ENCODE peak calls at places on chromosomes 6 and 20, in seven cellular contexts. One of them, this sample, is unnamed.

GRCh38 chr6:160368670-160369069 is 20.5 kb downstream of the SLC22A3 start:
- DNase-seq in ovary: no peak
- DNase-seq in keratinocyte: no peak
- DNase-seq in mucosa of descending colon: no peak
- DNase-seq in mesendoderm: no peak
- DNase-seq in CD4-positive, alpha-beta memory T cell: no peak
- DNase-seq in psoas muscle: no peak
- DNase-seq in this sample: no peak

GRCh38 chr6:13445005-13445743 is 42.2 kb downstream of the GFOD1 start:
- DNase-seq in ovary: peak; percentile 77
- DNase-seq in keratinocyte: peak; percentile 56
- DNase-seq in mucosa of descending colon: peak; percentile 85
- DNase-seq in mesendoderm: no peak
- DNase-seq in CD4-positive, alpha-beta memory T cell: no peak
- DNase-seq in psoas muscle: peak; percentile 58
- DNase-seq in this sample: peak; percentile 89

GRCh38 chr6:111767752-111768430 is 105.4 kb downstream of the FYN start:
- DNase-seq in ovary: no peak
- DNase-seq in keratinocyte: no peak
- DNase-seq in mucosa of descending colon: no peak
- DNase-seq in mesendoderm: peak; percentile 70
- DNase-seq in CD4-positive, alpha-beta memory T cell: peak; percentile 60
- DNase-seq in psoas muscle: no peak
- DNase-seq in this sample: no peak

GRCh38 chr6:121393711-121394110 is 41.7 kb upstream of the GJA1 start:
- DNase-seq in ovary: no peak
- DNase-seq in keratinocyte: no peak
- DNase-seq in mucosa of descending colon: no peak
- DNase-seq in mesendoderm: no peak
- DNase-seq in CD4-positive, alpha-beta memory T cell: no peak
- DNase-seq in psoas muscle: no peak
- DNase-seq in this sample: no peak

GRCh38 chr6:15755555-15755954 is 92.7 kb upstream of the DTNBP1 start:
- DNase-seq in ovary: no peak
- DNase-seq in keratinocyte: no peak
- DNase-seq in mucosa of descending colon: no peak
- DNase-seq in mesendoderm: no peak
- DNase-seq in CD4-positive, alpha-beta memory T cell: no peak
- DNase-seq in psoas muscle: no peak
- DNase-seq in this sample: no peak

GRCh38 chr6:157823523-157824370 is 701 bp downstream of the SNX9 start:
- DNase-seq in ovary: peak; percentile 70
- DNase-seq in keratinocyte: no peak
- DNase-seq in mucosa of descending colon: peak; percentile 71
- DNase-seq in mesendoderm: peak; percentile 62
- DNase-seq in CD4-positive, alpha-beta memory T cell: peak; percentile 86
- DNase-seq in psoas muscle: peak; percentile 40
- DNase-seq in this sample: peak; percentile 55

GRCh38 chr6:6783736-6784135 is 195.2 kb downstream of the LY86 start:
- DNase-seq in ovary: no peak
- DNase-seq in keratinocyte: no peak
- DNase-seq in mucosa of descending colon: no peak
- DNase-seq in mesendoderm: no peak
- DNase-seq in CD4-positive, alpha-beta memory T cell: no peak
- DNase-seq in psoas muscle: no peak
- DNase-seq in this sample: no peak

GRCh38 chr6:34633785-34634184 is 62.8 kb downstream of the ILRUN start:
- DNase-seq in ovary: no peak
- DNase-seq in keratinocyte: no peak
- DNase-seq in mucosa of descending colon: no peak
- DNase-seq in mesendoderm: no peak
- DNase-seq in CD4-positive, alpha-beta memory T cell: no peak
- DNase-seq in psoas muscle: no peak
- DNase-seq in this sample: no peak

GRCh38 chr6:130136803-130137202 is 85.9 kb downstream of the SAMD3 start:
- DNase-seq in ovary: no peak
- DNase-seq in keratinocyte: no peak
- DNase-seq in mucosa of descending colon: no peak
- DNase-seq in mesendoderm: no peak
- DNase-seq in CD4-positive, alpha-beta memory T cell: no peak
- DNase-seq in psoas muscle: no peak
- DNase-seq in this sample: no peak

GRCh38 chr6:153449279-153449678 is 318.2 kb upstream of the RGS17 start:
- DNase-seq in ovary: no peak
- DNase-seq in keratinocyte: no peak
- DNase-seq in mucosa of descending colon: no peak
- DNase-seq in mesendoderm: no peak
- DNase-seq in CD4-positive, alpha-beta memory T cell: no peak
- DNase-seq in psoas muscle: no peak
- DNase-seq in this sample: no peak

GRCh38 chr6:43779864-43780260 is 9.9 kb downstream of the VEGFA start:
- DNase-seq in ovary: no peak
- DNase-seq in keratinocyte: no peak
- DNase-seq in mucosa of descending colon: no peak
- DNase-seq in mesendoderm: no peak
- DNase-seq in CD4-positive, alpha-beta memory T cell: no peak
- DNase-seq in psoas muscle: no peak
- DNase-seq in this sample: peak; percentile 89

GRCh38 chr6:57305754-57306153 is 11.7 kb upstream of the PRIM2 start:
- DNase-seq in ovary: no peak
- DNase-seq in keratinocyte: no peak
- DNase-seq in mucosa of descending colon: no peak
- DNase-seq in mesendoderm: no peak
- DNase-seq in CD4-positive, alpha-beta memory T cell: no peak
- DNase-seq in psoas muscle: no peak
- DNase-seq in this sample: no peak

GRCh38 chr20:32356935-32357868 is 929 bp upstream of the ASXL1 start:
- DNase-seq in ovary: peak; percentile 42
- DNase-seq in keratinocyte: no peak
- DNase-seq in mucosa of descending colon: peak; percentile 50
- DNase-seq in mesendoderm: no peak
- DNase-seq in CD4-positive, alpha-beta memory T cell: no peak
- DNase-seq in psoas muscle: no peak
- DNase-seq in this sample: peak; percentile 37

GRCh38 chr6:26216886-26217713 is 129.9 kb downstream of the HFE start:
- DNase-seq in ovary: peak; percentile 88
- DNase-seq in keratinocyte: no peak
- DNase-seq in mucosa of descending colon: peak; percentile 87
- DNase-seq in mesendoderm: peak; percentile 98
- DNase-seq in CD4-positive, alpha-beta memory T cell: no peak
- DNase-seq in psoas muscle: peak; percentile 75
- DNase-seq in this sample: peak; percentile 90

GRCh38 chr6:162416845-162417537 is 310.6 kb downstream of the PRKN start:
- DNase-seq in ovary: no peak
- DNase-seq in keratinocyte: no peak
- DNase-seq in mucosa of descending colon: no peak
- DNase-seq in mesendoderm: no peak
- DNase-seq in CD4-positive, alpha-beta memory T cell: no peak
- DNase-seq in psoas muscle: no peak
- DNase-seq in this sample: no peak

GRCh38 chr20:21125072-21125848 is 622 bp upstream of the KIZ start:
- DNase-seq in ovary: peak; percentile 39
- DNase-seq in keratinocyte: peak; percentile 5
- DNase-seq in mucosa of descending colon: peak; percentile 63
- DNase-seq in mesendoderm: peak; percentile 65
- DNase-seq in CD4-positive, alpha-beta memory T cell: no peak
- DNase-seq in psoas muscle: peak; percentile 43
- DNase-seq in this sample: peak; percentile 43

GRCh38 chr20:5504061-5504739 is 187.4 kb upstream of the PROKR2 start:
- DNase-seq in ovary: peak; percentile 45
- DNase-seq in keratinocyte: no peak
- DNase-seq in mucosa of descending colon: peak; percentile 81
- DNase-seq in mesendoderm: no peak
- DNase-seq in CD4-positive, alpha-beta memory T cell: no peak
- DNase-seq in psoas muscle: peak; percentile 61
- DNase-seq in this sample: peak; percentile 55

GRCh38 chr6:114989279-114989964 is 646.6 kb upstream of the HS3ST5 start:
- DNase-seq in ovary: no peak
- DNase-seq in keratinocyte: no peak
- DNase-seq in mucosa of descending colon: no peak
- DNase-seq in mesendoderm: no peak
- DNase-seq in CD4-positive, alpha-beta memory T cell: peak; percentile 13
- DNase-seq in psoas muscle: no peak
- DNase-seq in this sample: no peak

GRCh38 chr6:65557224-65557623 is 149.8 kb downstream of the EYS start:
- DNase-seq in ovary: no peak
- DNase-seq in keratinocyte: no peak
- DNase-seq in mucosa of descending colon: peak; percentile 23
- DNase-seq in mesendoderm: no peak
- DNase-seq in CD4-positive, alpha-beta memory T cell: no peak
- DNase-seq in psoas muscle: no peak
- DNase-seq in this sample: no peak

GRCh38 chr6:50708664-50709365 is 4.5 kb upstream of the TFAP2D start:
- DNase-seq in ovary: no peak
- DNase-seq in keratinocyte: no peak
- DNase-seq in mucosa of descending colon: no peak
- DNase-seq in mesendoderm: no peak
- DNase-seq in CD4-positive, alpha-beta memory T cell: no peak
- DNase-seq in psoas muscle: no peak
- DNase-seq in this sample: no peak

GRCh38 chr6:134368670-134369069 is 50.8 kb upstream of the SGK1 start:
- DNase-seq in ovary: no peak
- DNase-seq in keratinocyte: no peak
- DNase-seq in mucosa of descending colon: no peak
- DNase-seq in mesendoderm: no peak
- DNase-seq in CD4-positive, alpha-beta memory T cell: no peak
- DNase-seq in psoas muscle: no peak
- DNase-seq in this sample: no peak

GRCh38 chr6:156820089-156820798 is 43.1 kb downstream of the ARID1B start:
- DNase-seq in ovary: no peak
- DNase-seq in keratinocyte: no peak
- DNase-seq in mucosa of descending colon: no peak
- DNase-seq in mesendoderm: no peak
- DNase-seq in CD4-positive, alpha-beta memory T cell: no peak
- DNase-seq in psoas muscle: no peak
- DNase-seq in this sample: no peak

GRCh38 chr6:31405996-31406395 is 2.6 kb downstream of the MICA start:
- DNase-seq in ovary: no peak
- DNase-seq in keratinocyte: no peak
- DNase-seq in mucosa of descending colon: no peak
- DNase-seq in mesendoderm: no peak
- DNase-seq in CD4-positive, alpha-beta memory T cell: no peak
- DNase-seq in psoas muscle: no peak
- DNase-seq in this sample: no peak

GRCh38 chr6:47435254-47435612 is 42.4 kb upstream of the CD2AP start:
- DNase-seq in ovary: no peak
- DNase-seq in keratinocyte: no peak
- DNase-seq in mucosa of descending colon: no peak
- DNase-seq in mesendoderm: no peak
- DNase-seq in CD4-positive, alpha-beta memory T cell: no peak
- DNase-seq in psoas muscle: no peak
- DNase-seq in this sample: no peak

GRCh38 chr6:37882724-37883413 is 63.3 kb downstream of the ZFAND3 start:
- DNase-seq in ovary: no peak
- DNase-seq in keratinocyte: no peak
- DNase-seq in mucosa of descending colon: no peak
- DNase-seq in mesendoderm: no peak
- DNase-seq in CD4-positive, alpha-beta memory T cell: no peak
- DNase-seq in psoas muscle: no peak
- DNase-seq in this sample: no peak

GRCh38 chr20:6630494-6630893 is 137.0 kb upstream of the BMP2 start:
- DNase-seq in ovary: no peak
- DNase-seq in keratinocyte: no peak
- DNase-seq in mucosa of descending colon: no peak
- DNase-seq in mesendoderm: no peak
- DNase-seq in CD4-positive, alpha-beta memory T cell: no peak
- DNase-seq in psoas muscle: no peak
- DNase-seq in this sample: no peak

GRCh38 chr6:166565084-166565651 is 21.3 kb downstream of the RAMACL start:
- DNase-seq in ovary: no peak
- DNase-seq in keratinocyte: no peak
- DNase-seq in mucosa of descending colon: no peak
- DNase-seq in mesendoderm: no peak
- DNase-seq in CD4-positive, alpha-beta memory T cell: no peak
- DNase-seq in psoas muscle: peak; percentile 40
- DNase-seq in this sample: no peak
- H3K4me3 ChIP-seq in ovary: no peak overlapping the region
- H3K4me3 ChIP-seq in keratinocyte: no peak overlapping the region
- H3K4me3 ChIP-seq in mucosa of descending colon: no peak overlapping the region
- H3K4me3 ChIP-seq in mesendoderm: no peak overlapping the region
- H3K4me3 ChIP-seq in CD4-positive, alpha-beta memory T cell: no peak overlapping the region
- H3K4me3 ChIP-seq in psoas muscle: no peak overlapping the region
- H3K4me3 ChIP-seq in this sample: no peak overlapping the region

GRCh38 chr6:53095270-53095669 is 30.1 kb downstream of the FBXO9 start:
- DNase-seq in ovary: no peak
- DNase-seq in keratinocyte: no peak
- DNase-seq in mucosa of descending colon: no peak
- DNase-seq in mesendoderm: no peak
- DNase-seq in CD4-positive, alpha-beta memory T cell: no peak
- DNase-seq in psoas muscle: no peak
- DNase-seq in this sample: no peak
- H3K4me1 ChIP-seq in ovary: no peaks in the 10 kb centered on the region
- H3K4me1 ChIP-seq in keratinocyte: no peaks in the 10 kb centered on the region
- H3K4me1 ChIP-seq in mucosa of descending colon: no peaks in the 10 kb centered on the region
- H3K4me1 ChIP-seq in mesendoderm: no peaks in the 10 kb centered on the region
- H3K4me1 ChIP-seq in CD4-positive, alpha-beta memory T cell: no peaks in the 10 kb centered on the region
- H3K4me1 ChIP-seq in psoas muscle: no peaks in the 10 kb centered on the region
- H3K4me1 ChIP-seq in this sample: no peaks in the 10 kb centered on the region

GRCh38 chr20:23582293-23582692 is 14.0 kb upstream of the CST9L start:
- DNase-seq in ovary: no peak
- DNase-seq in keratinocyte: no peak
- DNase-seq in mucosa of descending colon: no peak
- DNase-seq in mesendoderm: no peak
- DNase-seq in CD4-positive, alpha-beta memory T cell: no peak
- DNase-seq in psoas muscle: no peak
- DNase-seq in this sample: no peak
- H3K4me3 ChIP-seq in ovary: no peak overlapping the region
- H3K4me3 ChIP-seq in keratinocyte: no peak overlapping the region
- H3K4me3 ChIP-seq in mucosa of descending colon: no peak overlapping the region
- H3K4me3 ChIP-seq in mesendoderm: no peak overlapping the region
- H3K4me3 ChIP-seq in CD4-positive, alpha-beta memory T cell: no peak overlapping the region
- H3K4me3 ChIP-seq in psoas muscle: no peak overlapping the region
- H3K4me3 ChIP-seq in this sample: no peak overlapping the region

DNA sequence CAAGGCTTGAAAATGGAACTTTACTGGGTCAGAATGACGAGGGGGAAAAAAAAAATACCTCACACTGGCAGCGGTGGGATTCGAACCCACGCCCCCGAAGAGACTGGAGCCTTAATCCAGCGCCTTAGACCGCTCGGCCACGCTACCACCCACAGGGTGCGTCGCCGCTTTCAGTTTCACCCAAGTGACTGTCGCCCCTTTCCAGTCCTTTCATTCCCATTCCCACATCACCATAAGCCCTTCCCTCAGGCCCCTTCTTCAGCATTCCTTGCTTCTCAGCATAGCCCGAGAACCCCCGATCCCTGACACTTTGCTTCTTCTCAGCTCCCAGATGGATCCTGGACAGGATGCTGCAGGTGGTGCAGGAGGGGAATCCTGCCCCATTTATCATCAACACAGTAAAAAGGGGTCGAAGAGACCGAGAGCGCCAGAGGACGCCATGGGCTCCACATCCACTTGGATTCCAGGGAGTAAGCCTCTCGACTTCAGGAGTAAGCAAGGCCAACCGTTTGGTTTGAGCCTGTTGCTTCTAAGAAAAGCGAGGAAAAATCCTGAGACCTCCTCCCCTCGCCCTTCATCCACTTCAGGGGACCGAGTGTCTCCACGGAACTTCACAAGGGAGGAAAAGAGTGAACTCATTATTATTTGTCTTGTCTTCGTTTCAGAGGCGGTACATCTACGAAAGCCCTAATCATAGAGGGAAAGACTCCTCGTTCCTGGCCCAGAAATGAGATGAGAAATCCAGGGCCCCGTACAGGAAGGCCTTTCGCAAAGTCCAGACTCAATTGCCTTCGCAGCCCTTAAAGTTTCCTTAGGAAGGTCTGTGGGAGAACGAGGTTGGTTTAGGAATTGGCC is 20.0 kb upstream of the TRIM27 start:
- DNase-seq in ovary: peak; percentile 74
- DNase-seq in keratinocyte: no peak
- DNase-seq in mucosa of descending colon: peak; percentile 80
- DNase-seq in mesendoderm: peak; percentile 93
- DNase-seq in CD4-positive, alpha-beta memory T cell: peak; percentile 51
- DNase-seq in psoas muscle: peak; percentile 67
- DNase-seq in this sample: peak; percentile 64
- H3K4me1 ChIP-seq in ovary: peaks cover 2% of the 10 kb centered on the region
- H3K4me1 ChIP-seq in keratinocyte: peaks cover 18% of the 10 kb centered on the region
- H3K4me1 ChIP-seq in mucosa of descending colon: peaks cover 6% of the 10 kb centered on the region
- H3K4me1 ChIP-seq in mesendoderm: no peaks in the 10 kb centered on the region
- H3K4me1 ChIP-seq in CD4-positive, alpha-beta memory T cell: peaks cover 35% of the 10 kb centered on the region
- H3K4me1 ChIP-seq in psoas muscle: peaks cover 16% of the 10 kb centered on the region
- H3K4me1 ChIP-seq in this sample: peaks cover 13% of the 10 kb centered on the region

This sample was measured in thyroid gland.